ENCODE peak calls at places on chromosome 17, in eight cellular contexts. One of them, this sample, is unnamed.

GRCh38 chr17:74243013-74243755 is 29.8 kb downstream of the TTYH2 start:
- DNase-seq in mesenteric fat pad: no peak
- DNase-seq in CD8-positive, alpha-beta T cell: no peak
- DNase-seq in stomach: peak
- DNase-seq in ACHN: no peak
- DNase-seq in stimulated activated CD8-positive, alpha-beta memory T cell treated with anti-CD3 and anti-CD28 coated beads, Interleukin-4, amount 100 ng/mL, for 4 hours: no peak
- DNase-seq in activated CD4-positive, alpha-beta T cell treated with anti-CD3 and anti-CD28 coated beads, Interleukin-2, amount 10 ng/mL, durations not matched to agents 7 days and 5 days: no peak
- DNase-seq in small intestine: no peak
- DNase-seq in this sample: no peak

GRCh38 chr17:12955521-12955920 is 62.3 kb downstream of the ELAC2 start:
- DNase-seq in small intestine: no peak
- DNase-seq in ACHN: no peak
- DNase-seq in mesenteric fat pad: no peak
- DNase-seq in stomach: no peak
- DNase-seq in CD8-positive, alpha-beta T cell: no peak
- DNase-seq in stimulated activated CD8-positive, alpha-beta memory T cell treated with anti-CD3 and anti-CD28 coated beads, Interleukin-4, amount 100 ng/mL, for 4 hours: no peak
- DNase-seq in activated CD4-positive, alpha-beta T cell treated with anti-CD3 and anti-CD28 coated beads, Interleukin-2, amount 10 ng/mL, durations not matched to agents 7 days and 5 days: no peak
- DNase-seq in this sample: no peak

GRCh38 chr17:48632579-48633265 is 6.6 kb upstream of the HOXB9 start:
- DNase-seq in activated CD4-positive, alpha-beta T cell treated with anti-CD3 and anti-CD28 coated beads, Interleukin-2, amount 10 ng/mL, durations not matched to agents 7 days and 5 days: no peak
- DNase-seq in mesenteric fat pad: no peak
- DNase-seq in CD8-positive, alpha-beta T cell: no peak
- DNase-seq in ACHN: no peak
- DNase-seq in small intestine: no peak
- DNase-seq in stimulated activated CD8-positive, alpha-beta memory T cell treated with anti-CD3 and anti-CD28 coated beads, Interleukin-4, amount 100 ng/mL, for 4 hours: no peak
- DNase-seq in stomach: no peak
- DNase-seq in this sample: no peak

GRCh38 chr17:63547083-63547523 is 3.2 kb upstream of the DCAF7 start:
- DNase-seq in stimulated activated CD8-positive, alpha-beta memory T cell treated with anti-CD3 and anti-CD28 coated beads, Interleukin-4, amount 100 ng/mL, for 4 hours: no peak
- DNase-seq in mesenteric fat pad: no peak
- DNase-seq in ACHN: no peak
- DNase-seq in activated CD4-positive, alpha-beta T cell treated with anti-CD3 and anti-CD28 coated beads, Interleukin-2, amount 10 ng/mL, durations not matched to agents 7 days and 5 days: no peak
- DNase-seq in small intestine: no peak
- DNase-seq in stomach: no peak
- DNase-seq in CD8-positive, alpha-beta T cell: no peak
- DNase-seq in this sample: no peak

GRCh38 chr17:19727466-19728113 is 11.2 kb upstream of the SLC47A2 start:
- DNase-seq in small intestine: no peak
- DNase-seq in ACHN: no peak
- DNase-seq in mesenteric fat pad: no peak
- DNase-seq in stimulated activated CD8-positive, alpha-beta memory T cell treated with anti-CD3 and anti-CD28 coated beads, Interleukin-4, amount 100 ng/mL, for 4 hours: no peak
- DNase-seq in activated CD4-positive, alpha-beta T cell treated with anti-CD3 and anti-CD28 coated beads, Interleukin-2, amount 10 ng/mL, durations not matched to agents 7 days and 5 days: no peak
- DNase-seq in CD8-positive, alpha-beta T cell: no peak
- DNase-seq in stomach: no peak
- DNase-seq in this sample: no peak

GRCh38 chr17:56639517-56639916 is 46.0 kb downstream of the NOG start:
- DNase-seq in CD8-positive, alpha-beta T cell: no peak
- DNase-seq in stimulated activated CD8-positive, alpha-beta memory T cell treated with anti-CD3 and anti-CD28 coated beads, Interleukin-4, amount 100 ng/mL, for 4 hours: no peak
- DNase-seq in stomach: no peak
- DNase-seq in ACHN: no peak
- DNase-seq in small intestine: no peak
- DNase-seq in activated CD4-positive, alpha-beta T cell treated with anti-CD3 and anti-CD28 coated beads, Interleukin-2, amount 10 ng/mL, durations not matched to agents 7 days and 5 days: no peak
- DNase-seq in mesenteric fat pad: no peak
- DNase-seq in this sample: no peak

GRCh38 chr17:31834448-31834847 is 24.6 kb downstream of the COPRS start:
- DNase-seq in mesenteric fat pad: no peak
- DNase-seq in activated CD4-positive, alpha-beta T cell treated with anti-CD3 and anti-CD28 coated beads, Interleukin-2, amount 10 ng/mL, durations not matched to agents 7 days and 5 days: no peak
- DNase-seq in CD8-positive, alpha-beta T cell: no peak
- DNase-seq in small intestine: no peak
- DNase-seq in ACHN: no peak
- DNase-seq in stomach: no peak
- DNase-seq in stimulated activated CD8-positive, alpha-beta memory T cell treated with anti-CD3 and anti-CD28 coated beads, Interleukin-4, amount 100 ng/mL, for 4 hours: no peak
- DNase-seq in this sample: no peak

GRCh38 chr17:40727447-40728231 is 24.1 kb upstream of the KRT24 start:
- DNase-seq in CD8-positive, alpha-beta T cell: no peak
- DNase-seq in mesenteric fat pad: no peak
- DNase-seq in activated CD4-positive, alpha-beta T cell treated with anti-CD3 and anti-CD28 coated beads, Interleukin-2, amount 10 ng/mL, durations not matched to agents 7 days and 5 days: no peak
- DNase-seq in ACHN: peak
- DNase-seq in stimulated activated CD8-positive, alpha-beta memory T cell treated with anti-CD3 and anti-CD28 coated beads, Interleukin-4, amount 100 ng/mL, for 4 hours: no peak
- DNase-seq in stomach: no peak
- DNase-seq in small intestine: peak
- DNase-seq in this sample: no peak

GRCh38 chr17:231966-232807 is 50.7 kb upstream of the DOC2B start:
- DNase-seq in activated CD4-positive, alpha-beta T cell treated with anti-CD3 and anti-CD28 coated beads, Interleukin-2, amount 10 ng/mL, durations not matched to agents 7 days and 5 days: no peak
- DNase-seq in small intestine: no peak
- DNase-seq in mesenteric fat pad: peak
- DNase-seq in stimulated activated CD8-positive, alpha-beta memory T cell treated with anti-CD3 and anti-CD28 coated beads, Interleukin-4, amount 100 ng/mL, for 4 hours: no peak
- DNase-seq in CD8-positive, alpha-beta T cell: no peak
- DNase-seq in ACHN: no peak
- DNase-seq in stomach: no peak
- DNase-seq in this sample: no peak

GRCh38 chr17:39618956-39619785 is 7.6 kb upstream of the PPP1R1B start:
- DNase-seq in stimulated activated CD8-positive, alpha-beta memory T cell treated with anti-CD3 and anti-CD28 coated beads, Interleukin-4, amount 100 ng/mL, for 4 hours: no peak
- DNase-seq in CD8-positive, alpha-beta T cell: no peak
- DNase-seq in activated CD4-positive, alpha-beta T cell treated with anti-CD3 and anti-CD28 coated beads, Interleukin-2, amount 10 ng/mL, durations not matched to agents 7 days and 5 days: no peak
- DNase-seq in small intestine: no peak
- DNase-seq in ACHN: no peak
- DNase-seq in stomach: no peak
- DNase-seq in mesenteric fat pad: no peak
- DNase-seq in this sample: no peak

GRCh38 chr17:8275421-8276290 is 12.8 kb upstream of the RANGRF start:
- DNase-seq in CD8-positive, alpha-beta T cell: no peak
- DNase-seq in ACHN: no peak
- DNase-seq in stomach: no peak
- DNase-seq in stimulated activated CD8-positive, alpha-beta memory T cell treated with anti-CD3 and anti-CD28 coated beads, Interleukin-4, amount 100 ng/mL, for 4 hours: no peak
- DNase-seq in activated CD4-positive, alpha-beta T cell treated with anti-CD3 and anti-CD28 coated beads, Interleukin-2, amount 10 ng/mL, durations not matched to agents 7 days and 5 days: no peak
- DNase-seq in small intestine: no peak
- DNase-seq in mesenteric fat pad: no peak
- DNase-seq in this sample: no peak

GRCh38 chr17:3802461-3803307 is 1.7 kb upstream of the ITGAE start:
- DNase-seq in mesenteric fat pad: peak
- DNase-seq in small intestine: no peak
- DNase-seq in activated CD4-positive, alpha-beta T cell treated with anti-CD3 and anti-CD28 coated beads, Interleukin-2, amount 10 ng/mL, durations not matched to agents 7 days and 5 days: no peak
- DNase-seq in CD8-positive, alpha-beta T cell: no peak
- DNase-seq in ACHN: peak
- DNase-seq in stimulated activated CD8-positive, alpha-beta memory T cell treated with anti-CD3 and anti-CD28 coated beads, Interleukin-4, amount 100 ng/mL, for 4 hours: no peak
- DNase-seq in stomach: no peak
- DNase-seq in this sample: no peak

GRCh38 chr17:6137716-6138502 is 67.7 kb downstream of the WSCD1 start:
- DNase-seq in ACHN: no peak
- DNase-seq in stomach: no peak
- DNase-seq in mesenteric fat pad: no peak
- DNase-seq in CD8-positive, alpha-beta T cell: no peak
- DNase-seq in small intestine: no peak
- DNase-seq in activated CD4-positive, alpha-beta T cell treated with anti-CD3 and anti-CD28 coated beads, Interleukin-2, amount 10 ng/mL, durations not matched to agents 7 days and 5 days: no peak
- DNase-seq in stimulated activated CD8-positive, alpha-beta memory T cell treated with anti-CD3 and anti-CD28 coated beads, Interleukin-4, amount 100 ng/mL, for 4 hours: no peak
- DNase-seq in this sample: no peak

GRCh38 chr17:21039839-21040575 is 2.8 kb downstream of the USP22 start:
- DNase-seq in stimulated activated CD8-positive, alpha-beta memory T cell treated with anti-CD3 and anti-CD28 coated beads, Interleukin-4, amount 100 ng/mL, for 4 hours: no peak
- DNase-seq in ACHN: peak
- DNase-seq in mesenteric fat pad: peak
- DNase-seq in activated CD4-positive, alpha-beta T cell treated with anti-CD3 and anti-CD28 coated beads, Interleukin-2, amount 10 ng/mL, durations not matched to agents 7 days and 5 days: peak
- DNase-seq in stomach: no peak
- DNase-seq in CD8-positive, alpha-beta T cell: no peak
- DNase-seq in small intestine: peak
- DNase-seq in this sample: peak

GRCh38 chr17:6894206-6894528 is 62.6 kb upstream of the TEKT1 start:
- DNase-seq in small intestine: no peak
- DNase-seq in stimulated activated CD8-positive, alpha-beta memory T cell treated with anti-CD3 and anti-CD28 coated beads, Interleukin-4, amount 100 ng/mL, for 4 hours: no peak
- DNase-seq in stomach: no peak
- DNase-seq in ACHN: no peak
- DNase-seq in activated CD4-positive, alpha-beta T cell treated with anti-CD3 and anti-CD28 coated beads, Interleukin-2, amount 10 ng/mL, durations not matched to agents 7 days and 5 days: peak
- DNase-seq in mesenteric fat pad: no peak
- DNase-seq in CD8-positive, alpha-beta T cell: no peak
- DNase-seq in this sample: peak

GRCh38 chr17:8019665-8020064 is 17.2 kb downstream of the GUCY2D start:
- DNase-seq in CD8-positive, alpha-beta T cell: no peak
- DNase-seq in stimulated activated CD8-positive, alpha-beta memory T cell treated with anti-CD3 and anti-CD28 coated beads, Interleukin-4, amount 100 ng/mL, for 4 hours: no peak
- DNase-seq in activated CD4-positive, alpha-beta T cell treated with anti-CD3 and anti-CD28 coated beads, Interleukin-2, amount 10 ng/mL, durations not matched to agents 7 days and 5 days: no peak
- DNase-seq in small intestine: no peak
- DNase-seq in ACHN: no peak
- DNase-seq in stomach: peak
- DNase-seq in mesenteric fat pad: peak
- DNase-seq in this sample: no peak

GRCh38 chr17:15651583-15652110 is 32.1 kb upstream of the FBXW10B start:
- DNase-seq in stimulated activated CD8-positive, alpha-beta memory T cell treated with anti-CD3 and anti-CD28 coated beads, Interleukin-4, amount 100 ng/mL, for 4 hours: no peak
- DNase-seq in activated CD4-positive, alpha-beta T cell treated with anti-CD3 and anti-CD28 coated beads, Interleukin-2, amount 10 ng/mL, durations not matched to agents 7 days and 5 days: peak
- DNase-seq in mesenteric fat pad: peak
- DNase-seq in CD8-positive, alpha-beta T cell: no peak
- DNase-seq in small intestine: peak
- DNase-seq in ACHN: peak
- DNase-seq in stomach: peak
- DNase-seq in this sample: peak

GRCh38 chr17:81583589-81584337 is 31.6 kb upstream of the FAAP100 start:
- DNase-seq in activated CD4-positive, alpha-beta T cell treated with anti-CD3 and anti-CD28 coated beads, Interleukin-2, amount 10 ng/mL, durations not matched to agents 7 days and 5 days: no peak
- DNase-seq in mesenteric fat pad: no peak
- DNase-seq in stomach: no peak
- DNase-seq in ACHN: no peak
- DNase-seq in stimulated activated CD8-positive, alpha-beta memory T cell treated with anti-CD3 and anti-CD28 coated beads, Interleukin-4, amount 100 ng/mL, for 4 hours: no peak
- DNase-seq in CD8-positive, alpha-beta T cell: no peak
- DNase-seq in small intestine: no peak
- DNase-seq in this sample: no peak

GRCh38 chr17:83050651-83051422 is 28.6 kb upstream of the METRNL start:
- DNase-seq in ACHN: no peak
- DNase-seq in mesenteric fat pad: peak
- DNase-seq in stomach: no peak
- DNase-seq in activated CD4-positive, alpha-beta T cell treated with anti-CD3 and anti-CD28 coated beads, Interleukin-2, amount 10 ng/mL, durations not matched to agents 7 days and 5 days: no peak
- DNase-seq in CD8-positive, alpha-beta T cell: no peak
- DNase-seq in small intestine: no peak
- DNase-seq in stimulated activated CD8-positive, alpha-beta memory T cell treated with anti-CD3 and anti-CD28 coated beads, Interleukin-4, amount 100 ng/mL, for 4 hours: no peak
- DNase-seq in this sample: peak

GRCh38 chr17:44977740-44978584 is 9.9 kb upstream of the C1QL1 start:
- DNase-seq in ACHN: no peak
- DNase-seq in stomach: no peak
- DNase-seq in small intestine: no peak
- DNase-seq in mesenteric fat pad: no peak
- DNase-seq in activated CD4-positive, alpha-beta T cell treated with anti-CD3 and anti-CD28 coated beads, Interleukin-2, amount 10 ng/mL, durations not matched to agents 7 days and 5 days: no peak
- DNase-seq in stimulated activated CD8-positive, alpha-beta memory T cell treated with anti-CD3 and anti-CD28 coated beads, Interleukin-4, amount 100 ng/mL, for 4 hours: no peak
- DNase-seq in CD8-positive, alpha-beta T cell: no peak
- DNase-seq in this sample: no peak

GRCh38 chr17:40315678-40316570 is 6.9 kb downstream of the RARA start:
- DNase-seq in ACHN: no peak
- DNase-seq in stimulated activated CD8-positive, alpha-beta memory T cell treated with anti-CD3 and anti-CD28 coated beads, Interleukin-4, amount 100 ng/mL, for 4 hours: no peak
- DNase-seq in stomach: peak
- DNase-seq in small intestine: no peak
- DNase-seq in CD8-positive, alpha-beta T cell: peak
- DNase-seq in mesenteric fat pad: peak
- DNase-seq in activated CD4-positive, alpha-beta T cell treated with anti-CD3 and anti-CD28 coated beads, Interleukin-2, amount 10 ng/mL, durations not matched to agents 7 days and 5 days: peak
- DNase-seq in this sample: no peak

GRCh38 chr17:64007838-64008282 is 9.7 kb downstream of the PRR29 start:
- DNase-seq in ACHN: no peak
- DNase-seq in small intestine: peak
- DNase-seq in CD8-positive, alpha-beta T cell: peak
- DNase-seq in activated CD4-positive, alpha-beta T cell treated with anti-CD3 and anti-CD28 coated beads, Interleukin-2, amount 10 ng/mL, durations not matched to agents 7 days and 5 days: no peak
- DNase-seq in stomach: no peak
- DNase-seq in stimulated activated CD8-positive, alpha-beta memory T cell treated with anti-CD3 and anti-CD28 coated beads, Interleukin-4, amount 100 ng/mL, for 4 hours: no peak
- DNase-seq in mesenteric fat pad: peak
- DNase-seq in this sample: no peak

GRCh38 chr17:35750526-35751395 is 2.3 kb downstream of the GAS2L2 start:
- DNase-seq in stimulated activated CD8-positive, alpha-beta memory T cell treated with anti-CD3 and anti-CD28 coated beads, Interleukin-4, amount 100 ng/mL, for 4 hours: no peak
- DNase-seq in CD8-positive, alpha-beta T cell: no peak
- DNase-seq in stomach: no peak
- DNase-seq in small intestine: no peak
- DNase-seq in mesenteric fat pad: no peak
- DNase-seq in ACHN: no peak
- DNase-seq in activated CD4-positive, alpha-beta T cell treated with anti-CD3 and anti-CD28 coated beads, Interleukin-2, amount 10 ng/mL, durations not matched to agents 7 days and 5 days: no peak
- DNase-seq in this sample: no peak

GRCh38 chr17:68356949-68357455 is 65.7 kb downstream of the ARSG start:
- DNase-seq in stomach: no peak
- DNase-seq in small intestine: no peak
- DNase-seq in ACHN: no peak
- DNase-seq in CD8-positive, alpha-beta T cell: no peak
- DNase-seq in stimulated activated CD8-positive, alpha-beta memory T cell treated with anti-CD3 and anti-CD28 coated beads, Interleukin-4, amount 100 ng/mL, for 4 hours: no peak
- DNase-seq in activated CD4-positive, alpha-beta T cell treated with anti-CD3 and anti-CD28 coated beads, Interleukin-2, amount 10 ng/mL, durations not matched to agents 7 days and 5 days: peak
- DNase-seq in mesenteric fat pad: no peak
- DNase-seq in this sample: peak

This sample was measured in activated CD4-positive, alpha-beta memory T cell treated with anti-CD3 and anti-CD28 coated beads, Interleukin-2, amount 10 ng/mL, durations not matched to agents 7 days and 5 days.